ENCODE peak calls at places on chromosomes 16 and 17, in eight cellular contexts. K, Y, L, J, U, R, V and P are unnamed samples.

GRCh38 chr16:57628008-57628781 is at the start of gene ADGRG1:
- DNase-seq in Y (no peak), V (no peak), R (peak; percentile 34), L (peak; percentile 47), J (peak; percentile 73), U (peak; percentile 75), K (peak; percentile 94), P (no peak)

GRCh38 chr16:66258916-66259845 is 107.3 kb upstream of the CDH5 start:
- DNase-seq in V (no peak), K (no peak), Y (no peak), U (no peak), R (no peak), J (no peak), L (no peak), P (no peak)

GRCh38 chr16:3553138-3553923 is 23.9 kb downstream of the NLRC3 start:
- DNase-seq in V (no peak), Y (no peak), R (no peak), U (no peak), L (no peak), K (no peak), J (no peak), P (no peak)

GRCh38 chr17:66405836-66406679 is 103.6 kb downstream of the PRKCA start:
- DNase-seq in R (no peak), Y (no peak), U (no peak), K (no peak), J (no peak), L (no peak), V (no peak), P (no peak)

GRCh38 chr17:83067718-83068261 is 11.6 kb upstream of the METRNL start:
- DNase-seq in J (peak; percentile 13), U (peak; percentile 19), L (no peak), K (no peak), R (peak; percentile 50), Y (peak; percentile 70), V (no peak), P (no peak)

GRCh38 chr17:82023447-82024241 is 539 bp downstream of the LRRC45 start:
- DNase-seq in Y (no peak), V (no peak), R (peak; percentile 57), L (peak; percentile 42), K (peak; percentile 55), J (no peak), U (no peak), P (no peak)

GRCh38 chr17:6343191-6343590 is 91.7 kb downstream of the AIPL1 start:
- DNase-seq in L (no peak), R (no peak), V (peak; percentile 70), J (no peak), K (no peak), Y (no peak), U (no peak), P (no peak)

GRCh38 chr17:78351449-78352006 is 8.3 kb downstream of the SOCS3 start:
- DNase-seq in L (peak; percentile 73), Y (peak; percentile 88), V (peak; percentile 99), J (peak; percentile 98), U (peak; percentile 97), R (peak; percentile 29), K (peak; percentile 93), P (no peak)

GRCh38 chr16:80341242-80341641 is 199.6 kb upstream of the DYNLRB2 start:
- DNase-seq in U (no peak), K (peak; percentile 19), R (peak; percentile 23), Y (no peak), L (no peak), V (no peak), J (no peak), P (no peak)
- H3K9me3 ChIP-seq in U (no peaks in the 10 kb centered on the region), K (no peaks in the 10 kb centered on the region), R (no peaks in the 10 kb centered on the region), Y (no peaks in the 10 kb centered on the region), L (no peaks in the 10 kb centered on the region), V (no peaks in the 10 kb centered on the region), J (no peaks in the 10 kb centered on the region), P (no peaks in the 10 kb centered on the region)

GRCh38 chr16:80034948-80035700 is 434.6 kb upstream of the MAF start:
- DNase-seq in Y (no peak), V (no peak), L (no peak), J (no peak), U (no peak), K (no peak), R (no peak), P (no peak)
- H3K9me3 ChIP-seq in Y (peaks cover 9% of the 10 kb centered on the region), V (peaks cover 7% of the 10 kb centered on the region), L (no peaks in the 10 kb centered on the region), J (no peaks in the 10 kb centered on the region), U (no peaks in the 10 kb centered on the region), K (no peaks in the 10 kb centered on the region), R (no peaks in the 10 kb centered on the region), P (no peaks in the 10 kb centered on the region)

DNA sequence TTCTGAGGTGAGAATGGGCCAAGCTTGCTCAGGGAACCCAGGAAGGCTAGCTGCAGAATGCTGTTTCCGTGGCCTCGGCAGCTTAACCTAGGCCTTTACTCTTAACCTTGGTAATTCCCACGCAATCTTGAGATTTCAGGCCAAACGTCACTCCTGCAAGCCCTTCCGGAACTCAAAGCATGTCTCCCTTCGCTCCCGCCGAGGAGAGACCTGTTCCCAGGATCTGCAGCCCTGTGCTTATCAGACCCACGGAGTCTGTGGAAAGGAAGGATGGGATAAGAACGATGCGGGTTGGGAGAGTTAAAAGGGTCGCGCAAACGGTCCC is 524 bp upstream of the ZFP3 start:
- DNase-seq in L (no peak), Y (no peak), U (no peak), K (no peak), J (no peak), V (no peak), R (no peak), P (no peak)
- H3K9me3 ChIP-seq in L (no peaks in the 10 kb centered on the region), Y (peaks cover under 1% of the 10 kb centered on the region), U (no peaks in the 10 kb centered on the region), K (no peaks in the 10 kb centered on the region), J (no peaks in the 10 kb centered on the region), V (peaks cover 7% of the 10 kb centered on the region), R (no peaks in the 10 kb centered on the region), P (no peaks in the 10 kb centered on the region)

GRCh38 chr17:69761767-69762321 is 313.2 kb upstream of the KCNJ16 start:
- DNase-seq in V (no peak), L (no peak), J (no peak), Y (no peak), U (no peak), K (peak; percentile 48), R (no peak), P (no peak)

GRCh38 chr17:69762766-69763165 is 312.3 kb upstream of the KCNJ16 start:
- DNase-seq in K (no peak), R (no peak), Y (no peak), J (no peak), U (no peak), V (no peak), L (no peak), P (no peak)

GRCh38 chr17:69761011-69761410 is 314.0 kb upstream of the KCNJ16 start:
- DNase-seq in L (no peak), K (no peak), R (no peak), Y (no peak), V (no peak), U (no peak), J (no peak), P (no peak)

GRCh38 chr17:69763503-69763902 is 311.5 kb upstream of the KCNJ16 start:
- DNase-seq in V (no peak), Y (no peak), U (no peak), L (no peak), J (no peak), K (peak; percentile 15), R (peak; percentile 10), P (no peak)

GRCh38 chr17:69762359-69762758 is 312.7 kb upstream of the KCNJ16 start:
- DNase-seq in K (no peak), U (no peak), L (no peak), R (no peak), Y (no peak), V (no peak), J (no peak), P (no peak)
- H3K9me3 ChIP-seq in K (no peaks in the 10 kb centered on the region), U (no peaks in the 10 kb centered on the region), L (no peaks in the 10 kb centered on the region), R (no peaks in the 10 kb centered on the region), Y (no peaks in the 10 kb centered on the region), V (no peaks in the 10 kb centered on the region), J (no peaks in the 10 kb centered on the region), P (no peaks in the 10 kb centered on the region)

DNA sequence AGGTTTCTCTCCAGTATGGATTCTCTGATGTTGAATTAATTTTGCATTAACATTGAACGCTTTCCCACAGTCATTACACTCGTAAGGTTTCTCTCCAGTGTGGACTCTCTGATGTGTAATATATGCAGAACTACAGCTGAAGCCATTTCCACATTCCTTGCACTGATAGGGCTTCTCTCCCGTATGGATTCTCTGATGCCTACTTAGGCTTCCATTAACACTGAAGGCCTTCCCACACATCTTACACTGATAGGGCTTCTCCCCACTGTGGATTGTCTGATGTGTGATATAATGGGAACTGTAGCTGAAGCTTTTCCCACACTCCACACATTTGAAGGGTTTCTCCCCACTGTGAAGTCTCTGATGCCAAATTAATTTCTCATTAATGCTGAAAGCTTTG is 7.2 kb upstream of the TLE7 start:
- DNase-seq in V (no peak), L (no peak), U (no peak), Y (no peak), K (no peak), J (no peak), R (no peak), P (no peak)
- H3K9me3 ChIP-seq in V (peaks cover 99% of the 10 kb centered on the region), L (peaks cover 4% of the 10 kb centered on the region), U (peaks cover 98% of the 10 kb centered on the region), Y (peaks cover 86% of the 10 kb centered on the region), K (peaks cover 35% of the 10 kb centered on the region), J (peaks cover 95% of the 10 kb centered on the region), R (peaks cover 8% of the 10 kb centered on the region), P (peaks cover 26% of the 10 kb centered on the region)

GRCh38 chr16:35196313-35196712 is 1736.9 kb downstream of the TP53TG3F start:
- DNase-seq in J (no peak), L (no peak), R (no peak), K (no peak), Y (peak; percentile 54), V (peak; percentile 55), U (no peak), P (no peak)
- H3K9me3 ChIP-seq in J (no peaks in the 10 kb centered on the region), L (no peaks in the 10 kb centered on the region), R (no peaks in the 10 kb centered on the region), K (no peaks in the 10 kb centered on the region), Y (peaks cover 30% of the 10 kb centered on the region), V (no peaks in the 10 kb centered on the region), U (peaks cover 11% of the 10 kb centered on the region), P (peaks cover 3% of the 10 kb centered on the region)